ENCODE peak calls at places on chromosome 4, in ten cellular contexts. K is NCI-H2081; J is HEK293T; C is uterus; G is coronary artery; M is germinal center; Z is skeletal muscle cell; F is NCI-H510A; B is kidney epithelial cell; E is stimulated activated CD4-positive, alpha-beta T cell treated with anti-CD3 and anti-CD28 coated beads, Interleukin-2, amount 100 ng/mL, for 48 hours. N is an unnamed sample.

GRCh38 chr4:136484996-136485395 is 1047.3 kb downstream of the PCDH18 start:
- DNase-seq in M (no peak), C (no peak), Z (no peak), F (no peak), J (no peak), E (no peak), K (no peak), G (no peak), B (peak), N (no peak)

GRCh38 chr4:56434599-56435000 is 815 bp downstream of the PPAT start:
- DNase-seq in K (peak), F (no peak), Z (no peak), C (no peak), J (peak), M (no peak), G (no peak), B (no peak), E (no peak), N (no peak)

GRCh38 chr4:3262208-3263052 is 13.5 kb downstream of the MSANTD1 start:
- DNase-seq in J (no peak), F (no peak), Z (no peak), G (peak), E (no peak), K (no peak), M (no peak), C (no peak), B (no peak), N (no peak)

GRCh38 chr4:55947254-55947882 is 1.4 kb upstream of the CEP135 start:
- DNase-seq in K (no peak), B (no peak), G (no peak), Z (no peak), F (no peak), C (no peak), E (no peak), M (peak), J (no peak), N (no peak)

GRCh38 chr4:145513020-145513621 is 31.5 kb downstream of the SMAD1 start:
- DNase-seq in E (no peak), K (no peak), J (no peak), G (no peak), B (no peak), C (no peak), Z (no peak), M (no peak), F (no peak), N (no peak)

GRCh38 chr4:83010522-83011318 is at the start of gene LIN54:
- DNase-seq in B (peak), E (peak), M (peak), K (peak), C (peak), G (peak), F (peak), J (peak), Z (no peak), N (no peak)

GRCh38 chr4:57405359-57405758 is 295.2 kb upstream of the IGFBP7 start:
- DNase-seq in G (no peak), J (no peak), F (no peak), K (no peak), B (peak), E (no peak), M (no peak), Z (no peak), C (no peak), N (no peak)

GRCh38 chr4:169099775-169100180 is 89.7 kb upstream of the CBR4 start:
- DNase-seq in B (no peak), G (no peak), C (peak), E (no peak), J (no peak), K (no peak), F (no peak), Z (peak), M (no peak), N (no peak)

GRCh38 chr4:148893095-148893494 is 450.9 kb upstream of the NR3C2 start:
- DNase-seq in Z (no peak), K (no peak), B (peak), F (no peak), E (no peak), M (no peak), J (no peak), G (no peak), C (no peak), N (no peak)

GRCh38 chr4:184787766-184788503 is 37.8 kb downstream of the ACSL1 start:
- DNase-seq in E (no peak), F (no peak), Z (no peak), G (no peak), K (no peak), C (no peak), B (peak), M (no peak), J (no peak), N (no peak)